ENCODE peak calls at places on chromosomes 6 and 20, in six cellular contexts. S is lung; C is left ventricle myocardium inferior; P is sigmoid colon; K is naive thymus-derived CD4-positive, alpha-beta T cell; T is PC-3. N is an unnamed sample.
A peak's percentile ranks its signal among the peaks of the same experiment; 100 is the strongest.

GRCh38 chr6:27668442-27669275 is 195.8 kb upstream of the ZNF184 start:
- DNase-seq in S (no peak), C (no peak), P (no peak), K (no peak), T (peak; percentile 93), N (peak; percentile 62)

GRCh38 chr6:4179960-4180652 is 44.7 kb upstream of the ECI2 start:
- DNase-seq in S (peak; percentile 21), C (no peak), P (no peak), K (no peak), T (no peak), N (no peak)

GRCh38 chr6:169808608-169808967 is 57.2 kb downstream of the ERMARD start:
- DNase-seq in S (no peak), C (no peak), P (no peak), K (no peak), T (no peak), N (no peak)

GRCh38 chr20:3612795-3613560 is 50.2 kb downstream of the GFRA4 start:
- DNase-seq in S (no peak), C (no peak), P (no peak), K (no peak), T (peak; percentile 13), N (no peak)

GRCh38 chr20:60087563-60088105 is 129.4 kb downstream of the CDH26 start:
- DNase-seq in S (no peak), C (no peak), P (no peak), K (no peak), T (no peak), N (no peak)

GRCh38 chr6:24274441-24275083 is 83.3 kb downstream of the DCDC2 start:
- DNase-seq in S (no peak), C (no peak), P (no peak), K (no peak), T (peak; percentile 35), N (no peak)

GRCh38 chr6:39377530-39377929 is 55.0 kb upstream of the KCNK16 start:
- DNase-seq in S (peak; percentile 65), C (peak; percentile 28), P (peak; percentile 85), K (no peak), T (peak; percentile 64), N (no peak)

GRCh38 chr6:136039185-136039584 is 187.7 kb downstream of the PDE7B start:
- DNase-seq in S (no peak), C (no peak), P (no peak), K (no peak), T (no peak), N (no peak)

GRCh38 chr6:169970306-169970988 is 219.0 kb downstream of the ERMARD start:
- DNase-seq in S (no peak), C (peak; percentile 10), P (peak; percentile 55), K (no peak), T (no peak), N (no peak)

GRCh38 chr20:31712564-31713311 is 9.9 kb downstream of the BCL2L1 start:
- DNase-seq in S (peak; percentile 88), C (peak; percentile 87), P (peak; percentile 97), K (no peak), T (peak; percentile 97), N (no peak)

GRCh38 chr20:44696315-44696714 is 18.9 kb upstream of the CCN5 start:
- DNase-seq in S (no peak), C (no peak), P (no peak), K (no peak), T (no peak), N (no peak)

GRCh38 chr20:63895886-63896135 is 885 bp downstream of the DNAJC5 start:
- DNase-seq in S (no peak), C (no peak), P (no peak), K (no peak), T (peak; percentile 34), N (no peak)

GRCh38 chr6:12165722-12166121 is 124.4 kb upstream of the EDN1 start:
- DNase-seq in S (no peak), C (no peak), P (no peak), K (no peak), T (no peak), N (no peak)

GRCh38 chr20:31515775-31516107 is 1.5 kb downstream of the HM13 start:
- DNase-seq in S (no peak), C (no peak), P (no peak), K (no peak), T (no peak), N (no peak)

GRCh38 chr6:30770164-30770563 is 25.8 kb upstream of the IER3 start:
- DNase-seq in S (no peak), C (no peak), P (no peak), K (no peak), T (peak; percentile 40), N (no peak)

GRCh38 chr6:146984251-146984924 is 219.8 kb upstream of the STXBP5 start:
- DNase-seq in S (no peak), C (no peak), P (no peak), K (no peak), T (no peak), N (no peak)

GRCh38 chr6:83193747-83194582 is 808 bp downstream of the RWDD2A start:
- DNase-seq in S (peak; percentile 44), C (peak; percentile 49), P (peak; percentile 76), K (peak; percentile 27), T (peak; percentile 45), N (no peak)

GRCh38 chr20:62875419-62876355 is 14.1 kb upstream of the TCFL5 start:
- DNase-seq in S (peak; percentile 50), C (peak; percentile 81), P (peak; percentile 95), K (no peak), T (peak; percentile 87), N (no peak)

GRCh38 chr6:15477746-15478145 is 185.1 kb downstream of the DTNBP1 start:
- DNase-seq in S (no peak), C (no peak), P (no peak), K (no peak), T (no peak), N (no peak)

GRCh38 chr20:59253325-59253724 is 47.1 kb upstream of the EDN3 start:
- DNase-seq in S (no peak), C (no peak), P (no peak), K (peak; percentile 57), T (no peak), N (no peak)

GRCh38 chr20:19888269-19888669 is 128.9 kb upstream of the NAA20 start:
- DNase-seq in S (no peak), C (no peak), P (peak; percentile 66), K (no peak), T (no peak), N (no peak)

GRCh38 chr20:2208897-2209296 is 86.9 kb upstream of the TGM3 start:
- DNase-seq in S (no peak), C (no peak), P (no peak), K (no peak), T (no peak), N (no peak)

GRCh38 chr6:56259163-56259562 is 11.8 kb upstream of the COL21A1 start:
- DNase-seq in S (no peak), C (no peak), P (no peak), K (no peak), T (no peak), N (no peak)

GRCh38 chr20:3237011-3237957 is 1.7 kb downstream of the SLC4A11 start:
- DNase-seq in S (no peak), C (no peak), P (no peak), K (no peak), T (no peak), N (no peak)

GRCh38 chr6:80254716-80255115 is 148.2 kb downstream of the BCKDHB start:
- DNase-seq in S (no peak), C (no peak), P (no peak), K (no peak), T (no peak), N (no peak)

GRCh38 chr6:80263603-80264002 is 157.1 kb downstream of the BCKDHB start:
- DNase-seq in S (no peak), C (no peak), P (no peak), K (no peak), T (no peak), N (no peak)

GRCh38 chr6:80259113-80259512 is 152.6 kb downstream of the BCKDHB start:
- DNase-seq in S (no peak), C (no peak), P (no peak), K (no peak), T (no peak), N (no peak)
- H3K27ac ChIP-seq in S (no peak overlapping the region), C (no peak overlapping the region), P (no peak overlapping the region), K (no peak overlapping the region), T (no peak overlapping the region), N (no peak overlapping the region)

GRCh38 chr20:35055445-35056276 is 36.9 kb downstream of the TRPC4AP start:
- DNase-seq in S (no peak), C (no peak), P (no peak), K (no peak), T (no peak), N (no peak)
- H3K27ac ChIP-seq in S (no peak overlapping the region), C (no peak overlapping the region), P (no peak overlapping the region), K (no peak overlapping the region), T (no peak overlapping the region), N (no peak overlapping the region)

DNA sequence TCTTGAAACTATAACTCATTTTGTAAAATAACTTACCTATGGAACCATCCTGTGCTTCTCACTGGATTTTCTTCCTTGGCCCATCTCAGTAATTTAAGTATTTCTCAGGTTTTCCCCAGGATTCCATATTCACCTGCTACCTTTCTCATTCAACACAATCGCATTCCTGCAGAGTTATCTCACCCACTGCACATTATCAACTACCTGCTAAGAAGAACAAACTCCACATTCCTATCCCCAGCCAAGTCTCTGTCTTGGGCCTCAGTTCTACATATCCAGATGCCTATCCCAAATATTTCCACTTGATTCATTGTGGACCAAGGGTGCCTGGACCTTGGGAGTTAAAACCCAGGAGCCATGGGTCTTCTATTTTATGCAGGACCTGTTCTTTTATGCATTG is 60.2 kb upstream of the KCNQ5 start:
- DNase-seq in S (no peak), C (no peak), P (no peak), K (no peak), T (no peak), N (no peak)
- H3K27ac ChIP-seq in S (no peak overlapping the region), C (no peak overlapping the region), P (no peak overlapping the region), K (no peak overlapping the region), T (no peak overlapping the region), N (no peak overlapping the region)

DNA sequence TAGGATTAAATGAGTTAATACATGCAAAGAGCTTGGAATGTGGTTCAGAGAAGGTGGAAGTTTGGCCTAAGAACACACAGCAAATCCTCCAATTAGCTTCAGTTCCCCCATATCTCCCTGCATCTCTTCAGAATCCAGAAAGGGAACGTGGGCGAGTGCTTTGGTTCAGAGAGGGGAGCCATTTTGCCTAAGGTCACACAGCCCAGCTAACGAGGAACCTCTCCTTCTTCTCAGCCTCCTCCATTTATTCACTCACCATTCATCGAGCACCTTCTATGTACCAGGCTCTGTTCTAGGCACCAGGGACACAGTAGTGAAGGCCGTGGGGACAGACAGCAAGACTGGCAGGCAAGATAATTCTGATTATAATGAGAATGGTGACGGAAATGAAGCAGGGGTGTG is 2.3 kb upstream of the CEBPB start:
- DNase-seq in S (no peak), C (no peak), P (no peak), K (no peak), T (no peak), N (no peak)
- H3K27ac ChIP-seq in S (no peak overlapping the region), C (no peak overlapping the region), P (peak overlapping the region; percentile 97), K (no peak overlapping the region), T (no peak overlapping the region), N (no peak overlapping the region)

N was measured in epithelial cell of prostate.